ENCODE peak calls at places on chromosomes 13 and 19, in five cellular contexts. F is stimulated activated CD4-positive, alpha-beta T cell treated with anti-CD3 and anti-CD28 coated beads, TNF-alpha, amount 100 ng/mL, for 48 hours; D is CD4-positive, alpha-beta T cell; E is hypothalamus; P is endothelial cell of umbilical vein. L is an unnamed sample.

GRCh38 chr19:48501446-48501960 is 10.1 kb downstream of the LMTK3 start:
- DNase-seq in F (no peak), D (peak), E (no peak), P (no peak), L (no peak)

GRCh38 chr19:13492128-13492527 is 14.2 kb downstream of the CACNA1A start:
- DNase-seq in F (no peak), D (no peak), E (no peak), P (no peak), L (peak)

GRCh38 chr13:113881614-113882265 is 17.9 kb upstream of the GAS6 start:
- DNase-seq in F (no peak), D (no peak), E (no peak), P (peak), L (peak)

GRCh38 chr13:31499274-31499673 is 240.1 kb upstream of the RXFP2 start:
- DNase-seq in F (no peak), D (no peak), E (no peak), P (no peak), L (no peak)

GRCh38 chr13:40679586-40679985 is 13.1 kb upstream of the FOXO1 start:
- DNase-seq in F (no peak), D (no peak), E (no peak), P (no peak), L (no peak)

GRCh38 chr13:48629282-48629681 is 24.4 kb upstream of the CYSLTR2 start:
- DNase-seq in F (no peak), D (no peak), E (no peak), P (no peak), L (no peak)

GRCh38 chr19:17420267-17420924 is 549 bp downstream of the MVB12A start:
- DNase-seq in F (no peak), D (no peak), E (no peak), P (peak), L (peak)

GRCh38 chr19:5193192-5193591 is 147.4 kb downstream of the PTPRS start:
- DNase-seq in F (no peak), D (no peak), E (no peak), P (no peak), L (no peak)

GRCh38 chr13:31044658-31045620 is 112.5 kb downstream of the TEX26 start:
- DNase-seq in F (peak), D (no peak), E (no peak), P (peak), L (no peak)

GRCh38 chr13:97116754-97117153 is 105.4 kb upstream of the MBNL2 start:
- DNase-seq in F (no peak), D (no peak), E (no peak), P (peak), L (peak)

GRCh38 chr19:3986260-3987041 is 1.2 kb upstream of the EEF2 start:
- DNase-seq in F (no peak), D (peak), E (no peak), P (peak), L (peak)

GRCh38 chr19:49954933-49955332 is 6.0 kb downstream of the SIGLEC11 start:
- DNase-seq in F (no peak), D (no peak), E (no peak), P (no peak), L (no peak)

GRCh38 chr13:22265563-22265962 is 594.7 kb downstream of the FGF9 start:
- DNase-seq in F (no peak), D (no peak), E (no peak), P (no peak), L (no peak)

GRCh38 chr19:45090034-45090433 is 2.9 kb upstream of the PPP1R37 start:
- DNase-seq in F (no peak), D (no peak), E (no peak), P (no peak), L (no peak)

GRCh38 chr13:100333141-100333540 is 244.2 kb downstream of the PCCA start:
- DNase-seq in F (no peak), D (no peak), E (no peak), P (no peak), L (no peak)

GRCh38 chr19:1700733-1701663 is 48.6 kb upstream of the TCF3 start:
- DNase-seq in F (no peak), D (no peak), E (no peak), P (no peak), L (no peak)

GRCh38 chr19:10505583-10506229 is 2.5 kb upstream of the KEAP1 start:
- DNase-seq in F (peak), D (peak), E (no peak), P (peak), L (peak)

GRCh38 chr13:31951215-31951678 is 80.3 kb upstream of the FRY start:
- DNase-seq in F (no peak), D (no peak), E (no peak), P (no peak), L (peak)

GRCh38 chr19:1610579-1610978 is 5.3 kb upstream of the UQCR11 start:
- DNase-seq in F (no peak), D (no peak), E (no peak), P (no peak), L (no peak)

GRCh38 chr13:34941436-34941834 is 635 bp upstream of the NBEA start:
- DNase-seq in F (no peak), D (no peak), E (no peak), P (no peak), L (no peak)

GRCh38 chr19:19446655-19447437 is 41.4 kb downstream of the GATAD2A start:
- DNase-seq in F (no peak), D (no peak), E (no peak), P (no peak), L (no peak)

GRCh38 chr13:61913183-61913582 is 497.5 kb upstream of the PCDH20 start:
- DNase-seq in F (no peak), D (no peak), E (no peak), P (no peak), L (no peak)

GRCh38 chr19:1672038-1672768 is 19.8 kb upstream of the TCF3 start:
- DNase-seq in F (no peak), D (peak), E (no peak), P (no peak), L (peak)